ENCODE peak calls at places on chromosomes 12 and 14, in ten cellular contexts. X is stimulated activated CD8-positive, alpha-beta memory T cell treated with anti-CD3 and anti-CD28 coated beads, Interleukin-12 subunit alpha, Interleukin-12 subunit beta, amount 100 ng/mL, for 1 hour; H is activated T-helper 9 cell treated with anti-CD3 and anti-CD28 coated beads, Interleukin-2, amount 50 U/mL, for 16 hours; W is pancreas; K is small intestine; Q is T-helper 1 cell; Z is CD8-positive, alpha-beta T cell; C is RWPE2; G is NCI-H524; I is AG20443. P is an unnamed sample.

GRCh38 chr12:6062427-6063378 is 61.8 kb downstream of the VWF start:
- DNase-seq in G (no peak), Q (no peak), X (peak), W (no peak), K (peak), C (no peak), Z (peak), I (peak), H (no peak), P (peak)

GRCh38 chr12:66744956-66745383 is 66.1 kb upstream of the GRIP1 start:
- DNase-seq in Q (no peak), G (no peak), C (no peak), X (no peak), H (no peak), W (no peak), Z (no peak), I (no peak), K (no peak), P (no peak)

GRCh38 chr12:100401660-100402059 is 44.8 kb downstream of the SLC17A8 start:
- DNase-seq in Z (no peak), H (no peak), Q (no peak), I (peak), C (no peak), W (no peak), G (no peak), K (peak), X (no peak), P (no peak)

GRCh38 chr12:54527631-54527929 is 21.8 kb upstream of the PDE1B start:
- DNase-seq in Z (no peak), C (no peak), H (no peak), K (no peak), X (no peak), Q (no peak), G (no peak), I (no peak), W (no peak), P (no peak)

GRCh38 chr12:49093746-49094103 is 876 bp downstream of the DHH start:
- DNase-seq in K (no peak), Z (no peak), Q (no peak), I (peak), W (no peak), G (no peak), X (no peak), C (no peak), H (no peak), P (no peak)

GRCh38 chr14:94863366-94863765 is 93.5 kb upstream of the GSC start:
- DNase-seq in I (no peak), X (no peak), H (no peak), G (no peak), W (no peak), C (no peak), Z (no peak), Q (no peak), K (no peak), P (no peak)

GRCh38 chr12:124655317-124656213 is 88.2 kb upstream of the NCOR2 start:
- DNase-seq in X (no peak), I (peak), H (no peak), C (no peak), Q (no peak), K (no peak), Z (no peak), W (peak), G (peak), P (peak)

GRCh38 chr12:1544991-1545700 is 49.2 kb downstream of the FBXL14 start:
- DNase-seq in Q (no peak), W (no peak), G (peak), C (no peak), H (no peak), Z (no peak), I (no peak), X (no peak), K (no peak), P (no peak)

GRCh38 chr14:100446572-100446971 is 123.4 kb downstream of the SLC25A47 start:
- DNase-seq in H (no peak), C (no peak), X (no peak), G (peak), Q (no peak), W (no peak), K (no peak), I (no peak), Z (no peak), P (no peak)

GRCh38 chr12:26109343-26109841 is 15.4 kb downstream of the BHLHE41 start:
- DNase-seq in G (peak), W (no peak), C (no peak), H (no peak), X (no peak), K (no peak), Z (no peak), I (no peak), Q (no peak), P (no peak)

GRCh38 chr12:53931844-53932581 is 6.6 kb upstream of the HOXC13 start:
- DNase-seq in C (no peak), Z (no peak), Q (no peak), I (no peak), G (no peak), K (no peak), X (no peak), W (no peak), H (no peak), P (no peak)

GRCh38 chr12:119088917-119089667 is 89.6 kb upstream of the HSPB8 start:
- DNase-seq in I (no peak), G (no peak), X (no peak), Z (no peak), W (no peak), C (no peak), K (no peak), H (no peak), Q (no peak), P (peak)

GRCh38 chr14:61812347-61813100 is 50.3 kb downstream of the SNAPC1 start:
- DNase-seq in H (no peak), I (peak), G (peak), Z (no peak), Q (no peak), W (no peak), K (no peak), C (no peak), X (no peak), P (peak)

GRCh38 chr14:54651649-54652048 is 84.7 kb downstream of the SAMD4A start:
- DNase-seq in Z (no peak), W (no peak), X (no peak), H (no peak), I (no peak), K (no peak), Q (no peak), C (no peak), G (no peak), P (no peak)